ENCODE peak calls at places on chromosome 13, in eight cellular contexts. One of them, this sample, is unnamed.

GRCh38 chr13:102870677-102871415 is 25.0 kb downstream of the ERCC5 start:
- DNase-seq in hepatic stellate cell: peak; percentile 59
- DNase-seq in CD4-positive, alpha-beta T cell: peak; percentile 32
- DNase-seq in NCI-H2107: peak; percentile 4
- DNase-seq in NCI-H1436: peak; percentile 47
- DNase-seq in stimulated activated CD4-positive, alpha-beta T cell treated with anti-CD3 and anti-CD28 coated beads, Interleukin-12 subunit alpha, Interleukin-12 subunit beta, amount 100 ng/mL, for 48 hours: no peak
- DNase-seq in fibroblast of lung: peak; percentile 74
- DNase-seq in T-helper 17 cell: peak; percentile 35
- DNase-seq in this sample: peak; percentile 46

GRCh38 chr13:99339736-99340392 is 32.7 kb upstream of the GPR183 start:
- DNase-seq in hepatic stellate cell: peak; percentile 28
- DNase-seq in CD4-positive, alpha-beta T cell: peak; percentile 60
- DNase-seq in NCI-H2107: no peak
- DNase-seq in NCI-H1436: no peak
- DNase-seq in stimulated activated CD4-positive, alpha-beta T cell treated with anti-CD3 and anti-CD28 coated beads, Interleukin-12 subunit alpha, Interleukin-12 subunit beta, amount 100 ng/mL, for 48 hours: no peak
- DNase-seq in fibroblast of lung: peak; percentile 38
- DNase-seq in T-helper 17 cell: peak; percentile 43
- DNase-seq in this sample: no peak

GRCh38 chr13:36681894-36682624 is 8.2 kb downstream of the SERTM1 start:
- DNase-seq in hepatic stellate cell: no peak
- DNase-seq in CD4-positive, alpha-beta T cell: no peak
- DNase-seq in NCI-H2107: no peak
- DNase-seq in NCI-H1436: no peak
- DNase-seq in stimulated activated CD4-positive, alpha-beta T cell treated with anti-CD3 and anti-CD28 coated beads, Interleukin-12 subunit alpha, Interleukin-12 subunit beta, amount 100 ng/mL, for 48 hours: no peak
- DNase-seq in fibroblast of lung: no peak
- DNase-seq in T-helper 17 cell: no peak
- DNase-seq in this sample: no peak

GRCh38 chr13:105327727-105328126 is 1207.7 kb downstream of the EFNB2 start:
- DNase-seq in hepatic stellate cell: no peak
- DNase-seq in CD4-positive, alpha-beta T cell: no peak
- DNase-seq in NCI-H2107: no peak
- DNase-seq in NCI-H1436: no peak
- DNase-seq in stimulated activated CD4-positive, alpha-beta T cell treated with anti-CD3 and anti-CD28 coated beads, Interleukin-12 subunit alpha, Interleukin-12 subunit beta, amount 100 ng/mL, for 48 hours: no peak
- DNase-seq in fibroblast of lung: peak; percentile 69
- DNase-seq in T-helper 17 cell: no peak
- DNase-seq in this sample: no peak

GRCh38 chr13:106096661-106097092 is 438.8 kb downstream of the EFNB2 start:
- DNase-seq in hepatic stellate cell: no peak
- DNase-seq in CD4-positive, alpha-beta T cell: no peak
- DNase-seq in NCI-H2107: no peak
- DNase-seq in NCI-H1436: no peak
- DNase-seq in stimulated activated CD4-positive, alpha-beta T cell treated with anti-CD3 and anti-CD28 coated beads, Interleukin-12 subunit alpha, Interleukin-12 subunit beta, amount 100 ng/mL, for 48 hours: no peak
- DNase-seq in fibroblast of lung: no peak
- DNase-seq in T-helper 17 cell: no peak
- DNase-seq in this sample: no peak

GRCh38 chr13:20418953-20419352 is 106.7 kb downstream of the CRYL1 start:
- DNase-seq in hepatic stellate cell: no peak
- DNase-seq in CD4-positive, alpha-beta T cell: no peak
- DNase-seq in NCI-H2107: no peak
- DNase-seq in NCI-H1436: no peak
- DNase-seq in stimulated activated CD4-positive, alpha-beta T cell treated with anti-CD3 and anti-CD28 coated beads, Interleukin-12 subunit alpha, Interleukin-12 subunit beta, amount 100 ng/mL, for 48 hours: no peak
- DNase-seq in fibroblast of lung: no peak
- DNase-seq in T-helper 17 cell: no peak
- DNase-seq in this sample: no peak

GRCh38 chr13:84655677-84656076 is 773.4 kb upstream of the SLITRK1 start:
- DNase-seq in hepatic stellate cell: no peak
- DNase-seq in CD4-positive, alpha-beta T cell: no peak
- DNase-seq in NCI-H2107: no peak
- DNase-seq in NCI-H1436: no peak
- DNase-seq in stimulated activated CD4-positive, alpha-beta T cell treated with anti-CD3 and anti-CD28 coated beads, Interleukin-12 subunit alpha, Interleukin-12 subunit beta, amount 100 ng/mL, for 48 hours: no peak
- DNase-seq in fibroblast of lung: peak; percentile 82
- DNase-seq in T-helper 17 cell: no peak
- DNase-seq in this sample: no peak

GRCh38 chr13:111972261-111972780 is 94.6 kb upstream of the SOX1 start:
- DNase-seq in hepatic stellate cell: no peak
- DNase-seq in CD4-positive, alpha-beta T cell: no peak
- DNase-seq in NCI-H2107: no peak
- DNase-seq in NCI-H1436: no peak
- DNase-seq in stimulated activated CD4-positive, alpha-beta T cell treated with anti-CD3 and anti-CD28 coated beads, Interleukin-12 subunit alpha, Interleukin-12 subunit beta, amount 100 ng/mL, for 48 hours: no peak
- DNase-seq in fibroblast of lung: no peak
- DNase-seq in T-helper 17 cell: no peak
- DNase-seq in this sample: no peak

GRCh38 chr13:59374720-59375119 is 789.0 kb downstream of the DIAPH3 start:
- DNase-seq in hepatic stellate cell: no peak
- DNase-seq in CD4-positive, alpha-beta T cell: no peak
- DNase-seq in NCI-H2107: no peak
- DNase-seq in NCI-H1436: no peak
- DNase-seq in stimulated activated CD4-positive, alpha-beta T cell treated with anti-CD3 and anti-CD28 coated beads, Interleukin-12 subunit alpha, Interleukin-12 subunit beta, amount 100 ng/mL, for 48 hours: no peak
- DNase-seq in fibroblast of lung: no peak
- DNase-seq in T-helper 17 cell: no peak
- DNase-seq in this sample: no peak

GRCh38 chr13:28099396-28100148 is 804 bp downstream of the FLT3 start:
- DNase-seq in hepatic stellate cell: no peak
- DNase-seq in CD4-positive, alpha-beta T cell: no peak
- DNase-seq in NCI-H2107: no peak
- DNase-seq in NCI-H1436: no peak
- DNase-seq in stimulated activated CD4-positive, alpha-beta T cell treated with anti-CD3 and anti-CD28 coated beads, Interleukin-12 subunit alpha, Interleukin-12 subunit beta, amount 100 ng/mL, for 48 hours: no peak
- DNase-seq in fibroblast of lung: no peak
- DNase-seq in T-helper 17 cell: no peak
- DNase-seq in this sample: no peak

GRCh38 chr13:83815598-83815997 is 66.7 kb downstream of the SLITRK1 start:
- DNase-seq in hepatic stellate cell: no peak
- DNase-seq in CD4-positive, alpha-beta T cell: no peak
- DNase-seq in NCI-H2107: no peak
- DNase-seq in NCI-H1436: no peak
- DNase-seq in stimulated activated CD4-positive, alpha-beta T cell treated with anti-CD3 and anti-CD28 coated beads, Interleukin-12 subunit alpha, Interleukin-12 subunit beta, amount 100 ng/mL, for 48 hours: no peak
- DNase-seq in fibroblast of lung: no peak
- DNase-seq in T-helper 17 cell: no peak
- DNase-seq in this sample: no peak

GRCh38 chr13:46113596-46113995 is 8.8 kb upstream of the CPB2 start:
- DNase-seq in hepatic stellate cell: no peak
- DNase-seq in CD4-positive, alpha-beta T cell: no peak
- DNase-seq in NCI-H2107: no peak
- DNase-seq in NCI-H1436: no peak
- DNase-seq in stimulated activated CD4-positive, alpha-beta T cell treated with anti-CD3 and anti-CD28 coated beads, Interleukin-12 subunit alpha, Interleukin-12 subunit beta, amount 100 ng/mL, for 48 hours: no peak
- DNase-seq in fibroblast of lung: peak; percentile 60
- DNase-seq in T-helper 17 cell: no peak
- DNase-seq in this sample: no peak

GRCh38 chr13:51821666-51822065 is 17.7 kb upstream of the DHRS12 start:
- DNase-seq in hepatic stellate cell: no peak
- DNase-seq in CD4-positive, alpha-beta T cell: peak; percentile 45
- DNase-seq in NCI-H2107: no peak
- DNase-seq in NCI-H1436: no peak
- DNase-seq in stimulated activated CD4-positive, alpha-beta T cell treated with anti-CD3 and anti-CD28 coated beads, Interleukin-12 subunit alpha, Interleukin-12 subunit beta, amount 100 ng/mL, for 48 hours: no peak
- DNase-seq in fibroblast of lung: no peak
- DNase-seq in T-helper 17 cell: no peak
- DNase-seq in this sample: no peak

GRCh38 chr13:59475911-59476310 is 687.8 kb downstream of the DIAPH3 start:
- DNase-seq in hepatic stellate cell: no peak
- DNase-seq in CD4-positive, alpha-beta T cell: no peak
- DNase-seq in NCI-H2107: no peak
- DNase-seq in NCI-H1436: no peak
- DNase-seq in stimulated activated CD4-positive, alpha-beta T cell treated with anti-CD3 and anti-CD28 coated beads, Interleukin-12 subunit alpha, Interleukin-12 subunit beta, amount 100 ng/mL, for 48 hours: no peak
- DNase-seq in fibroblast of lung: no peak
- DNase-seq in T-helper 17 cell: no peak
- DNase-seq in this sample: no peak

GRCh38 chr13:30373727-30374126 is 48.6 kb upstream of the UBE2L5 start:
- DNase-seq in hepatic stellate cell: no peak
- DNase-seq in CD4-positive, alpha-beta T cell: peak; percentile 19
- DNase-seq in NCI-H2107: no peak
- DNase-seq in NCI-H1436: no peak
- DNase-seq in stimulated activated CD4-positive, alpha-beta T cell treated with anti-CD3 and anti-CD28 coated beads, Interleukin-12 subunit alpha, Interleukin-12 subunit beta, amount 100 ng/mL, for 48 hours: no peak
- DNase-seq in fibroblast of lung: no peak
- DNase-seq in T-helper 17 cell: peak; percentile 19
- DNase-seq in this sample: peak; percentile 40

GRCh38 chr13:42883771-42884170 is 102.4 kb downstream of the FAM216B start:
- DNase-seq in hepatic stellate cell: peak; percentile 48
- DNase-seq in CD4-positive, alpha-beta T cell: no peak
- DNase-seq in NCI-H2107: peak; percentile 16
- DNase-seq in NCI-H1436: no peak
- DNase-seq in stimulated activated CD4-positive, alpha-beta T cell treated with anti-CD3 and anti-CD28 coated beads, Interleukin-12 subunit alpha, Interleukin-12 subunit beta, amount 100 ng/mL, for 48 hours: no peak
- DNase-seq in fibroblast of lung: peak; percentile 18
- DNase-seq in T-helper 17 cell: no peak
- DNase-seq in this sample: peak; percentile 42

GRCh38 chr13:43136940-43137574 is 113.7 kb downstream of the DNAJC15 start:
- DNase-seq in hepatic stellate cell: no peak
- DNase-seq in CD4-positive, alpha-beta T cell: no peak
- DNase-seq in NCI-H2107: no peak
- DNase-seq in NCI-H1436: no peak
- DNase-seq in stimulated activated CD4-positive, alpha-beta T cell treated with anti-CD3 and anti-CD28 coated beads, Interleukin-12 subunit alpha, Interleukin-12 subunit beta, amount 100 ng/mL, for 48 hours: no peak
- DNase-seq in fibroblast of lung: no peak
- DNase-seq in T-helper 17 cell: no peak
- DNase-seq in this sample: no peak

GRCh38 chr13:108895220-108895704 is 265.9 kb downstream of the MYO16 start:
- DNase-seq in hepatic stellate cell: peak; percentile 7
- DNase-seq in CD4-positive, alpha-beta T cell: no peak
- DNase-seq in NCI-H2107: no peak
- DNase-seq in NCI-H1436: no peak
- DNase-seq in stimulated activated CD4-positive, alpha-beta T cell treated with anti-CD3 and anti-CD28 coated beads, Interleukin-12 subunit alpha, Interleukin-12 subunit beta, amount 100 ng/mL, for 48 hours: no peak
- DNase-seq in fibroblast of lung: peak; percentile 41
- DNase-seq in T-helper 17 cell: no peak
- DNase-seq in this sample: no peak

GRCh38 chr13:74246398-74246975 is 112.3 kb upstream of the KLF12 start:
- DNase-seq in hepatic stellate cell: no peak
- DNase-seq in CD4-positive, alpha-beta T cell: no peak
- DNase-seq in NCI-H2107: no peak
- DNase-seq in NCI-H1436: no peak
- DNase-seq in stimulated activated CD4-positive, alpha-beta T cell treated with anti-CD3 and anti-CD28 coated beads, Interleukin-12 subunit alpha, Interleukin-12 subunit beta, amount 100 ng/mL, for 48 hours: no peak
- DNase-seq in fibroblast of lung: peak; percentile 70
- DNase-seq in T-helper 17 cell: no peak
- DNase-seq in this sample: no peak

GRCh38 chr13:112456138-112457056 is 80.2 kb downstream of the SPACA7 start:
- DNase-seq in hepatic stellate cell: no peak
- DNase-seq in CD4-positive, alpha-beta T cell: no peak
- DNase-seq in NCI-H2107: no peak
- DNase-seq in NCI-H1436: no peak
- DNase-seq in stimulated activated CD4-positive, alpha-beta T cell treated with anti-CD3 and anti-CD28 coated beads, Interleukin-12 subunit alpha, Interleukin-12 subunit beta, amount 100 ng/mL, for 48 hours: no peak
- DNase-seq in fibroblast of lung: no peak
- DNase-seq in T-helper 17 cell: no peak
- DNase-seq in this sample: no peak

GRCh38 chr13:20411638-20412342 is 113.9 kb downstream of the CRYL1 start:
- DNase-seq in hepatic stellate cell: no peak
- DNase-seq in CD4-positive, alpha-beta T cell: peak; percentile 30
- DNase-seq in NCI-H2107: no peak
- DNase-seq in NCI-H1436: no peak
- DNase-seq in stimulated activated CD4-positive, alpha-beta T cell treated with anti-CD3 and anti-CD28 coated beads, Interleukin-12 subunit alpha, Interleukin-12 subunit beta, amount 100 ng/mL, for 48 hours: peak; percentile 14
- DNase-seq in fibroblast of lung: no peak
- DNase-seq in T-helper 17 cell: no peak
- DNase-seq in this sample: no peak

GRCh38 chr13:111488466-111489132 is 168.2 kb downstream of the TEX29 start:
- DNase-seq in hepatic stellate cell: no peak
- DNase-seq in CD4-positive, alpha-beta T cell: no peak
- DNase-seq in NCI-H2107: no peak
- DNase-seq in NCI-H1436: no peak
- DNase-seq in stimulated activated CD4-positive, alpha-beta T cell treated with anti-CD3 and anti-CD28 coated beads, Interleukin-12 subunit alpha, Interleukin-12 subunit beta, amount 100 ng/mL, for 48 hours: no peak
- DNase-seq in fibroblast of lung: no peak
- DNase-seq in T-helper 17 cell: no peak
- DNase-seq in this sample: no peak

GRCh38 chr13:66425741-66426140 is 804.4 kb downstream of the PCDH9 start:
- DNase-seq in hepatic stellate cell: no peak
- DNase-seq in CD4-positive, alpha-beta T cell: no peak
- DNase-seq in NCI-H2107: no peak
- DNase-seq in NCI-H1436: no peak
- DNase-seq in stimulated activated CD4-positive, alpha-beta T cell treated with anti-CD3 and anti-CD28 coated beads, Interleukin-12 subunit alpha, Interleukin-12 subunit beta, amount 100 ng/mL, for 48 hours: no peak
- DNase-seq in fibroblast of lung: peak; percentile 69
- DNase-seq in T-helper 17 cell: no peak
- DNase-seq in this sample: no peak

GRCh38 chr13:113044431-113045114 is 61.0 kb upstream of the F7 start:
- DNase-seq in hepatic stellate cell: no peak
- DNase-seq in CD4-positive, alpha-beta T cell: no peak
- DNase-seq in NCI-H2107: no peak
- DNase-seq in NCI-H1436: no peak
- DNase-seq in stimulated activated CD4-positive, alpha-beta T cell treated with anti-CD3 and anti-CD28 coated beads, Interleukin-12 subunit alpha, Interleukin-12 subunit beta, amount 100 ng/mL, for 48 hours: no peak
- DNase-seq in fibroblast of lung: no peak
- DNase-seq in T-helper 17 cell: no peak
- DNase-seq in this sample: no peak

GRCh38 chr13:20583803-20584293 is 16.9 kb downstream of the IFT88 start:
- DNase-seq in hepatic stellate cell: no peak
- DNase-seq in CD4-positive, alpha-beta T cell: no peak
- DNase-seq in NCI-H2107: no peak
- DNase-seq in NCI-H1436: no peak
- DNase-seq in stimulated activated CD4-positive, alpha-beta T cell treated with anti-CD3 and anti-CD28 coated beads, Interleukin-12 subunit alpha, Interleukin-12 subunit beta, amount 100 ng/mL, for 48 hours: no peak
- DNase-seq in fibroblast of lung: no peak
- DNase-seq in T-helper 17 cell: no peak
- DNase-seq in this sample: no peak

GRCh38 chr13:31982540-31982939 is 49.0 kb upstream of the FRY start:
- DNase-seq in hepatic stellate cell: peak; percentile 66
- DNase-seq in CD4-positive, alpha-beta T cell: no peak
- DNase-seq in NCI-H2107: peak; percentile 63
- DNase-seq in NCI-H1436: no peak
- DNase-seq in stimulated activated CD4-positive, alpha-beta T cell treated with anti-CD3 and anti-CD28 coated beads, Interleukin-12 subunit alpha, Interleukin-12 subunit beta, amount 100 ng/mL, for 48 hours: no peak
- DNase-seq in fibroblast of lung: peak; percentile 96
- DNase-seq in T-helper 17 cell: no peak
- DNase-seq in this sample: peak; percentile 63